ENCODE peak calls at places on chromosome 7, in four cellular contexts. F is NK-92 treated with Interleukin-12 subunit alpha and Interleukin-12 subunit beta, amount 100 ng/mL, for 24 hours; P is ELR; I is fibroblast of the aortic adventitia. Z is an unnamed sample.
A peak's percentile ranks its signal among the peaks of the same experiment; 100 is the strongest.

GRCh38 chr7:12130664-12131063 is 80.4 kb upstream of the TMEM106B start:
- DNase-seq in I (peak; percentile 4), F (no peak), P (peak; percentile 85), Z (no peak)

GRCh38 chr7:44062903-44063295 is 2.5 kb downstream of the PGAM2 start:
- DNase-seq in P (no peak), F (no peak), I (no peak), Z (no peak)

GRCh38 chr7:70360557-70360956 is 762.3 kb downstream of the AUTS2 start:
- DNase-seq in F (no peak), P (no peak), I (no peak), Z (no peak)

GRCh38 chr7:146090023-146090645 is 26.5 kb upstream of the CNTNAP2 start:
- DNase-seq in F (no peak), P (peak; percentile 7), I (peak; percentile 2), Z (no peak)

GRCh38 chr7:42869131-42870020 is 42.5 kb downstream of the C7orf25 start:
- DNase-seq in P (peak; percentile 39), F (peak; percentile 29), I (no peak), Z (no peak)

GRCh38 chr7:73613954-73614735 is 10.2 kb downstream of the MLXIPL start:
- DNase-seq in I (no peak), F (no peak), P (no peak), Z (no peak)

GRCh38 chr7:132580277-132580676 is 4.0 kb upstream of the PLXNA4 start:
- DNase-seq in I (no peak), P (peak; percentile 17), F (peak; percentile 5), Z (no peak)

GRCh38 chr7:54541941-54542618 is at the start of gene VSTM2A:
- DNase-seq in F (no peak), P (no peak), I (no peak), Z (no peak)

GRCh38 chr7:113504142-113504541 is 385.8 kb upstream of the SMIM30 start:
- DNase-seq in I (no peak), F (no peak), P (no peak), Z (no peak)

GRCh38 chr7:151207796-151208195 is 2.5 kb downstream of the H2BK1 start:
- DNase-seq in I (no peak), F (no peak), P (no peak), Z (no peak)

GRCh38 chr7:137962875-137963507 is 38.9 kb downstream of the CREB3L2 start:
- DNase-seq in I (no peak), P (no peak), F (no peak), Z (no peak)

GRCh38 chr7:82740246-82740848 is 296.8 kb upstream of the CACNA2D1 start:
- DNase-seq in F (no peak), P (peak; percentile 71), I (peak; percentile 68), Z (peak; percentile 25)

GRCh38 chr7:128364166-128364565 is 2.7 kb upstream of the PRRT4 start:
- DNase-seq in P (no peak), I (no peak), F (no peak), Z (no peak)

Z was measured in hepatic stellate cell.